ENCODE peak calls at places on chromosomes 5 and 9, in nine cellular contexts. C, G, N, Y, Q, X, P, Z and B are unnamed samples.

GRCh38 chr9:68552700-68553099 is 12.0 kb upstream of the TMEM252 start:
- DNase-seq in P (peak; percentile 29), Z (peak; percentile 62), N (no peak), C (peak; percentile 41), Q (no peak), G (no peak), X (no peak), Y (peak; percentile 63), B (peak; percentile 16)

GRCh38 chr9:36632892-36633291 is 60.2 kb downstream of the MELK start:
- DNase-seq in Q (no peak), N (no peak), Y (peak; percentile 42), P (peak; percentile 21), X (no peak), Z (peak; percentile 60), G (peak; percentile 11), C (peak; percentile 44), B (peak; percentile 67)

GRCh38 chr9:37034320-37034937 is 361 bp upstream of the PAX5 start:
- DNase-seq in C (no peak), Q (no peak), N (peak; percentile 54), P (peak; percentile 4), X (no peak), Y (no peak), Z (no peak), G (no peak), B (no peak)

GRCh38 chr5:74588415-74588814 is 52.1 kb downstream of the ENC1 start:
- DNase-seq in N (no peak), Z (no peak), X (no peak), Q (no peak), C (no peak), G (no peak), Y (no peak), P (no peak), B (no peak)

GRCh38 chr5:75053286-75054109 is 1.1 kb upstream of the GCNT4 start:
- DNase-seq in C (peak; percentile 93), P (peak; percentile 80), G (peak; percentile 41), Q (peak; percentile 71), X (peak; percentile 89), Z (peak; percentile 88), Y (peak; percentile 83), N (peak; percentile 3), B (peak; percentile 74)

GRCh38 chr9:123990427-123990826 is 21.1 kb upstream of the LHX2 start:
- DNase-seq in X (no peak), C (no peak), N (no peak), P (no peak), Y (no peak), Q (no peak), Z (no peak), G (no peak), B (no peak)

GRCh38 chr9:4923580-4924544 is 61.2 kb upstream of the JAK2 start:
- DNase-seq in Q (no peak), P (peak; percentile 19), C (peak; percentile 41), X (no peak), Z (peak; percentile 36), G (no peak), N (peak; percentile 11), Y (peak; percentile 61), B (peak; percentile 55)

GRCh38 chr5:139148306-139148705 is 49.9 kb downstream of the SIL1 start:
- DNase-seq in N (no peak), C (peak; percentile 81), X (peak; percentile 77), P (no peak), Z (no peak), Y (no peak), G (no peak), Q (no peak), B (no peak)

GRCh38 chr5:62144395-62145022 is 161.5 kb upstream of the KIF2A start:
- DNase-seq in N (no peak), G (peak; percentile 17), Y (peak; percentile 4), Q (no peak), Z (no peak), X (no peak), C (peak; percentile 82), P (peak; percentile 55), B (no peak)

GRCh38 chr5:83151821-83152220 is 74.5 kb downstream of the XRCC4 start:
- DNase-seq in X (no peak), Z (peak; percentile 29), C (peak; percentile 10), N (no peak), Q (no peak), P (peak; percentile 15), Y (peak; percentile 5), G (no peak), B (peak; percentile 36)

GRCh38 chr9:21995652-21996275 is 1.2 kb downstream of the CDKN2B-AS1 start:
- DNase-seq in C (peak; percentile 54), N (no peak), X (peak; percentile 85), Y (peak; percentile 52), Q (peak; percentile 73), G (no peak), P (peak; percentile 65), Z (no peak), B (peak; percentile 64)

GRCh38 chr9:21994996-21995651 is 533 bp downstream of the CDKN2B-AS1 start:
- DNase-seq in P (peak; percentile 76), Q (peak; percentile 83), Y (peak; percentile 68), N (peak; percentile 88), C (peak; percentile 73), Z (peak; percentile 74), G (no peak), X (peak; percentile 89), B (peak; percentile 74)

GRCh38 chr9:21993007-21993406 is 1.2 kb downstream of the CDKN2A start:
- DNase-seq in N (no peak), Q (no peak), P (no peak), C (no peak), X (no peak), G (no peak), Z (no peak), Y (no peak), B (no peak)

GRCh38 chr9:21993893-21994525 is at the start of gene CDKN2A:
- DNase-seq in N (peak; percentile 69), G (no peak), C (peak; percentile 53), X (peak; percentile 83), P (peak; percentile 62), Y (no peak), Z (peak; percentile 48), Q (peak; percentile 71), B (peak; percentile 55)

DNA sequence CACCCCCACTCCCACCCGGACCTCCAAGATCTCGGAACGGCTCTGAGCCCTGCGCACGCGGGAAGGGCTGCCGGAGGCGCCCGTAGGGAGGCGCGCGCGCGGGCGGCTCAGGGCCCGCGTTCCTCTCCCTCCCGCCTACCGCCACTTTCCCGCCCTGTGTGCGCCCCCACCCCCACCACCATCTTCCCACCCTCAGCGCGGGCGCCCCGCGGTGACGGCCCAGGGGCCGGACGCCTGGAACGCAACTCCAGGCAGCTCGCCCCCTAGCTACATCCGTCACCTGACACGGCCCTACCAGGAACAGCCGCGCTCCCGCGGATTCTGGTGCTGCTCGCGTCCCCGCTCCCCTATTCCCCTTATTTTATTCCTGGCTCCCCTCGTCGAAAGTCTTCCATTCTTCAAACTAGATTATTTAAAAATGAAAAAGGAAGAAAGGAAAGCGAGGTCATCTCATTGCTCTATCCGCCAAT is at the start of gene CDKN2B-AS1:
- DNase-seq in G (no peak), P (peak; percentile 84), Q (peak; percentile 69), C (peak; percentile 69), Y (peak; percentile 72), X (peak; percentile 76), Z (peak; percentile 67), N (peak; percentile 70), B (peak; percentile 73)
- TF ChIP-seq CTCF in G (no peak), P (no peak), Q (no peak), C (no peak), Y (no peak), X (no peak), Z (no peak), N (no peak), B (no peak)

GRCh38 chr9:112546149-112547012 is 59.8 kb downstream of the KIAA1958 start:
- DNase-seq in P (peak; percentile 73), Q (no peak), N (no peak), G (no peak), Z (peak; percentile 22), Y (peak; percentile 50), C (peak; percentile 71), X (no peak), B (peak; percentile 29)

GRCh38 chr9:112547712-112548440 is 61.2 kb downstream of the KIAA1958 start:
- DNase-seq in Z (no peak), Q (no peak), C (no peak), P (no peak), Y (no peak), X (no peak), N (no peak), G (no peak), B (no peak)

GRCh38 chr9:112544477-112544876 is 57.9 kb downstream of the KIAA1958 start:
- DNase-seq in Q (no peak), P (no peak), C (no peak), Y (no peak), Z (no peak), N (no peak), X (no peak), G (no peak), B (no peak)

GRCh38 chr9:112542893-112543292 is 56.3 kb downstream of the KIAA1958 start:
- DNase-seq in N (no peak), C (no peak), Q (no peak), P (no peak), X (no peak), Y (no peak), G (no peak), Z (no peak), B (no peak)

GRCh38 chr9:112545237-112545636 is 58.6 kb downstream of the KIAA1958 start:
- DNase-seq in C (no peak), Y (no peak), N (no peak), Q (no peak), P (no peak), G (no peak), Z (no peak), X (no peak), B (no peak)
- H3K4me3 ChIP-seq in C (no peak overlapping the region), Y (no peak overlapping the region), N (no peak overlapping the region), Q (no peak overlapping the region), P (no peak overlapping the region), G (no peak overlapping the region), Z (no peak overlapping the region), X (no peak overlapping the region), B (no peak overlapping the region)

DNA sequence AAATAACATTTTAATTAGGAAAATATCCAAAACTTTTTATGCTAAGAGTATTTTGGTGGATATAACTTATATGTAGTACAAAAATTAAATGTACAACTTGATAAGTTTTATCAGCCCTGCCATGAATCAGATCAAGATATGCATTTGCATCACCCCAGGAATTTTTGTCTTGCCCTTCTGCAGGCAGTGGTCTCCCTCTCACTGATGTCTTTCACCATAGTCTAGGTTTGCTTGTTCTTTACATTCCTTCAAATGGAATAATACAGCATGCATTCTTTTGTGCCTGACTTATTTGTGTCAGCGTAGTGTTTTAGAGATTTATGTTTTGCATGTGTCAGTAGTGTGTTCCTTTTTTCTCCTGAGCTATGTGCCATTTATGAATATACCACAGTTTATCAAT is 36.3 kb downstream of the RNF180 start:
- DNase-seq in N (no peak), X (no peak), C (no peak), P (peak; percentile 32), Q (no peak), Y (no peak), Z (no peak), G (no peak), B (peak; percentile 17)
- TF ChIP-seq CTCF in N (no peak), X (no peak), C (no peak), P (no peak), Q (no peak), Y (no peak), Z (no peak), G (no peak), B (no peak)

DNA sequence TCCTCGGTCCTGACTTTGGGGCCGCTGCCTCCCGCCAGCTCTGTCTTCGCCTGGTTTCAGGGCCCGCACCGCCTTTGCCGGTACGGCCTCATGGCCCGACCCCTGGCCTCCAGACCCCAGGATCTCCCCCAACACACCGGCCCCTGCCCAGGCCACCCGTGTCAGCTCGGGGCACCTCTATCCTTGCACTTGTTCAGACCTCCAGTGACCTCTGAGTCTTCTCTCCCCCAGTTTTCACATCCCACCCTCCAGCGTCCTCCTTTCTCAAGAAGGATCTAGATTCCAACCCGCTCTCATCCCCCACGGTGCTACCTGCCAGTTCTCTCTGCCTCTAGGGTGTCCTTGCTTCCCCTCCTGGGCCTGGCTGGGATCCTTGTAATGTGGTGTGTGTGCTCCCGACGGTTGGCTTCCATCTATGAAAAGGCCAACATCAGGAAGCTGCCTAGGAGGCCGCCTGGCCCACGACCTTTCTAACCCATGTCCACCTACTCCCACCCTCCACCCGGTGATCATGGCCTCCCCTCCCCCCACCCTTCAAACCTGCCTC is 61.1 kb downstream of the SPATA31C2 start:
- DNase-seq in Y (no peak), X (no peak), G (no peak), Z (no peak), P (no peak), C (no peak), N (no peak), Q (no peak), B (no peak)
- H3K4me3 ChIP-seq in Y (peak overlapping the region; percentile 55), X (peak overlapping the region; percentile 80), G (peak overlapping the region; percentile 54), Z (no peak overlapping the region), P (peak overlapping the region; percentile 61), C (no peak overlapping the region), N (peak overlapping the region; percentile 56), Q (no peak overlapping the region), B (peak overlapping the region; percentile 57)